ENCODE peak calls at places on chromosome 16, in five cellular contexts. V is K562, Z is GM12878, A is H1, K is HepG2. G is an unnamed sample.

GRCh38 chr16:58843675-58844074 is 109.6 kb upstream of the GOT2 start:
- DNase-seq in V (peak), Z (peak), A (no peak), K (peak), G (no peak)

GRCh38 chr16:24037335-24037734 is 201.6 kb downstream of the PRKCB start:
- DNase-seq in V (no peak), Z (no peak), A (no peak), K (no peak), G (no peak)

GRCh38 chr16:12188674-12189249 is 212.2 kb downstream of the SNX29 start:
- DNase-seq in V (no peak), Z (no peak), A (no peak), K (no peak), G (peak)

GRCh38 chr16:4260360-4260759 is 12.5 kb downstream of the TFAP4 start:
- DNase-seq in V (no peak), Z (no peak), A (no peak), K (no peak), G (no peak)

GRCh38 chr16:25905810-25906209 is 214.1 kb downstream of the HS3ST4 start:
- DNase-seq in V (no peak), Z (no peak), A (no peak), K (no peak), G (no peak)

GRCh38 chr16:27374794-27375499 is 27.0 kb upstream of the IL21R start:
- DNase-seq in V (peak), Z (peak), A (peak), K (peak), G (peak)

GRCh38 chr16:83717814-83718213 is 90.0 kb upstream of the HSBP1 start:
- DNase-seq in V (no peak), Z (no peak), A (no peak), K (no peak), G (no peak)

GRCh38 chr16:49179714-49180330 is 101.8 kb downstream of the CBLN1 start:
- DNase-seq in V (no peak), Z (no peak), A (no peak), K (no peak), G (no peak)

GRCh38 chr16:27449434-27450188 is 47.6 kb downstream of the IL21R start:
- DNase-seq in V (no peak), Z (no peak), A (no peak), K (no peak), G (no peak)

GRCh38 chr16:21088646-21089538 is 61.8 kb downstream of the DNAH3 start:
- DNase-seq in V (no peak), Z (no peak), A (no peak), K (no peak), G (no peak)

GRCh38 chr16:50153648-50154368 is 702 bp downstream of the TENT4B start:
- DNase-seq in V (peak), Z (no peak), A (peak), K (no peak), G (peak)

GRCh38 chr16:23280483-23280967 is 21.6 kb upstream of the SCNN1B start:
- DNase-seq in V (no peak), Z (no peak), A (no peak), K (no peak), G (no peak)

GRCh38 chr16:47461598-47462266 is 601 bp downstream of the PHKB start:
- DNase-seq in V (peak), Z (no peak), A (no peak), K (peak), G (peak)

GRCh38 chr16:51155901-51156810 is 5.1 kb upstream of the SALL1 start:
- DNase-seq in V (no peak), Z (no peak), A (peak), K (no peak), G (peak)

GRCh38 chr16:87628940-87629339 is 26.6 kb downstream of the JPH3 start:
- DNase-seq in V (no peak), Z (no peak), A (no peak), K (no peak), G (peak)

GRCh38 chr16:87543436-87544191 is 50.8 kb upstream of the ZCCHC14 start:
- DNase-seq in V (no peak), Z (no peak), A (no peak), K (no peak), G (no peak)

GRCh38 chr16:4936181-4936990 is 562 bp downstream of the PPL start:
- DNase-seq in V (peak), Z (no peak), A (peak), K (no peak), G (no peak)

GRCh38 chr16:80938035-80938927 is 68.4 kb downstream of the CMC2 start:
- DNase-seq in V (no peak), Z (no peak), A (no peak), K (no peak), G (no peak)

GRCh38 chr16:49503242-49504022 is 129.8 kb downstream of the C16orf78 start:
- DNase-seq in V (no peak), Z (no peak), A (no peak), K (no peak), G (no peak)

GRCh38 chr16:50234771-50235556 is 31.4 kb upstream of the ADCY7 start:
- DNase-seq in V (no peak), Z (no peak), A (no peak), K (no peak), G (no peak)

GRCh38 chr16:66660422-66661209 is 35.9 kb downstream of the CMTM4 start:
- DNase-seq in V (peak), Z (no peak), A (no peak), K (peak), G (peak)

GRCh38 chr16:11968577-11968976 is 3.6 kb downstream of the TNFRSF17 start:
- DNase-seq in V (no peak), Z (no peak), A (no peak), K (no peak), G (no peak)

GRCh38 chr16:69885722-69886121 is 65.4 kb upstream of the CLEC18A start:
- DNase-seq in V (no peak), Z (no peak), A (no peak), K (no peak), G (no peak)

GRCh38 chr16:73384561-73384960 is 336.6 kb upstream of the ZFHX3 start:
- DNase-seq in V (peak), Z (no peak), A (no peak), K (no peak), G (no peak)

GRCh38 chr16:88352261-88353200 is 30.2 kb upstream of the ZNF469 start:
- DNase-seq in V (no peak), Z (no peak), A (no peak), K (no peak), G (no peak)

GRCh38 chr16:10333321-10334032 is 52.4 kb upstream of the ATF7IP2 start:
- DNase-seq in V (no peak), Z (no peak), A (no peak), K (no peak), G (no peak)

GRCh38 chr16:11035096-11035495 is 90.7 kb downstream of the CLEC16A start:
- DNase-seq in V (no peak), Z (no peak), A (no peak), K (no peak), G (no peak)

DNA sequence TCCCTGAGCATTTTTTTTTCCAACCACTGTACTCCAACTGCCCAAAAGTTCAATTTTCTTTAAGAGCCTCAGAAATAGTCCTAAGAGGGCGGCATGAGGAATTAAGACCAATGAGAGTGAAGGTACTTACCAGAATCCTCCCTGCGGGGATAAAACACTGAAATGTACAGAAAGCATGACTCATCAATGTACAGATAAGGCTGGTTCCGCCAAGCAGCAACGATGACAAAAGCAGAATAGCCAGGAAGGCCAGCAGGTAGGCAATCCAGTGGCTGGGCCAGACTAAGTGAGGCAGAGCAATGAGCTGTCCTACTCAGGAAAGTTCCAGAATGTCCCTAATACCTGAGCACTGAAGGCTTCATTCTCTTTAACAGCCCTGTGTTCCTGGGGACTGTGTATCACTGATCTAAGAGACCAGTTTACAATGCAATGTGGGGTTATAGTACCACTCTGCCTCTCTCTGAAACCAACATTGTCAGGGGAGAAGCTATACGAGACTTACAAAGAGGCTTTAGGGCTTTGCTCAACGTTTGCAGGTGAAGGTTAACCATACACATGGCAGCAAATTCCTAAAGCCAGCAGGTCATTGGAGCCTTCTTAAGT is 11.0 kb upstream of the GPR139 start:
- DNase-seq in V (peak), Z (no peak), A (no peak), K (peak), G (no peak)
- TF ChIP-seq HDAC2 in V (peak), Z (no peak), A (no peak), K (no peak), G (no peak)

DNA sequence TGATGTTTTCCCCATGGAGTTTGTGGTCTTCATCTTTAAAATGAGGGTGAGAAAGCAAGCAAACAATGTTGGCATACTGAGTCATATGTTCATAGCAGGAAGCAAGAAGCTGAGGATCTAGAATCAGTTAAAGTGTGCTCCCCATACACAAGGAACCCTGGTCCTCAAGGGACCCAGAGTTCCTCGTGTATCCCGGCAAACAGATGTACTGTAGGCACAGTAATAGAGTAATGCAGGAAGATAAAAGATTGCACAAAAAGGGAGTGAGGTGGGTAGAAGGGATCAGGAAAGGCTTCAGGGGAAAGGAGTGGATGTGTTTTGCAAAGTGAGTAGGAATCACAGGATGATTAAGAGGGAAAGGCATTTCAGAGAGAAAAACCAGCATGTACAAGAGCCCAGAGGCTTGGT is 412.3 kb upstream of the CDH11 start:
- DNase-seq in V (no peak), Z (no peak), A (no peak), K (no peak), G (no peak)
- TF ChIP-seq HDAC2 in V (no peak), Z (no peak), A (no peak), K (no peak), G (no peak)

GRCh38 chr16:19232988-19233387 is 52.5 kb upstream of the CLEC19A start:
- DNase-seq in V (no peak), Z (no peak), A (no peak), K (no peak), G (no peak)
- TF ChIP-seq HDAC2 in V (no peak), Z (no peak), A (no peak), K (no peak), G (no peak)

GRCh38 chr16:57032931-57033330 is 43.6 kb downstream of the NLRC5 start:
- DNase-seq in V (no peak), Z (no peak), A (no peak), K (no peak), G (no peak)
- TF ChIP-seq HDAC2 in V (no peak), Z (no peak), A (no peak), K (no peak), G (no peak)

DNA sequence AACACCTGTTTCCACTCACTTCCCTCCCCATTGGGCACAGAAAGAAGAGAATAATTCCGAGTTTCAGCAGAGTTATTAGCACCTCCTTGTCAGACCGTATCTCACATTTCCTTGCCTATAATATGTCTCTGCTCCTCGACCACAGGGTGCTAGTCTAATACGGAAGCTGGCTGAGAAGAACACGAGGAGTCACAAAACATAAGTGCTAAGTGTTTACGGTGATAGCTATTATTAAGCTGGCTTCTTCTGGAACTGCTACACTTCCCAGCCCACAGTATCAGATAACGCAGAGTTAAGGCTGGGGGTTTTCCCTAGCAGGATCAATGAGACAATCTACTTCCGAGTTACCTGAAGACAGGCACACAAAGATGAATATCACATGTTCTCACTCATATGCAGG is 188.6 kb upstream of the CDH8 start:
- DNase-seq in V (no peak), Z (no peak), A (no peak), K (no peak), G (no peak)
- TF ChIP-seq HDAC2 in V (no peak), Z (no peak), A (no peak), K (no peak), G (no peak)

DNA sequence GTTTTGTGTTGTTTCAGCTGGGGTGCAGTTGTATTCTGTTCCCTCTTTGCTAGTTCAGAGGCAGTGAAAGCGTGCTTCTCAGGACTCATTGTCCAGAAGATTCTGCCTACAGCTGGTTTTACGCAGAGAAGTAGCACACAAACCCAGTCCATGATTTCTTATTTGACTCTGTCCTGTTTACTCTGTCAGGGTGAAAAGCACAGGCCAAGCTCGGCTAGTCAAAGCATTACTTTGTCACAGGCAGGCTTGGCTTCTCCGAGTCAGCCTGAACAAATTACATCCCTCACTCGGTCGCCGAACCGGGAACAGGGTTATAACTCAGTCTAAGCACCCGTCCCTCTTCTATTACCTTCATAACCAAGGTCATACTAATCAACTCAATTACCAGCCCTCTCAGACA is 435.0 kb downstream of the MAF start:
- DNase-seq in V (no peak), Z (no peak), A (no peak), K (no peak), G (no peak)
- TF ChIP-seq HDAC2 in V (no peak), Z (no peak), A (no peak), K (no peak), G (no peak)

DNA sequence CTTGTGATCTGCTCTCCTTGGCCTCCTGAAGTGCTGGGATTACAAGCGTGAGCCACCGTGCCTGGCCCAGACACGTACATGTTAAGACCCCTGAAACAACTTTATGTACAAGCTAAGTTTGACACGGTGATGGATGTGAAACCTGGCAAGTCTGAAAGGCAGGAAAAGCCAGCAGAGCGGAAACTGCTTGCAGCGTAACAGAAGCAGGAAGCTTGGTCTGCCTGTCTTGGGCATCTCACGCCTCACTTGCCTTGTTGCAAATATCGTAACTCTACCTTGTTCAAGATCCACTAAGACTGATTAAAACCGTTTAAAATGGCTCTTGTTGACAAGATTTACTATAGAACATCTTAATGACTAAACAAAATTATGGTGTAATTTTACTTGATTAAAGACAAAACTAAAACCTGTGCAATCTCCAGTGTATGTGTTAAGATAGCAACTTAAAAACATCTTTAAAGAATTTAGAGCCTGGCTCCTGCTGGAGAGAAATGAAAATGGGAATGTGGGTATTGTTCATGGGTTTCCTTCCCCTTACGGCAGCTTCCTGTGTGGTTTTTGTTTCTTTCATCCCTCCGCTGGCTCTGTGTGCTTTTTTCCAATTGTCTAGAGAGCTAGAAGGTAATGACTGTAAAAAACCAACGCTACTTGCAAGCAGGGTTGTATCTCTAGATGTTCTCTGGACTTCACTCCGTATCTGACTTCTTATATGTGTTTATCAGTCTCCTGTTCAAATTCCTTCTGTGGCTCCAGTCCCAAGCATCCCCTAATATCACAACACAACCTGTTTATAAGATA is 477.6 kb downstream of the XYLT1 start:
- DNase-seq in V (no peak), Z (peak), A (no peak), K (no peak), G (no peak)
- TF ChIP-seq HDAC2 in V (no peak), Z (no peak), A (no peak), K (no peak), G (no peak)

GRCh38 chr16:1613240-1613639 is 1.1 kb downstream of the CRAMP1 start:
- DNase-seq in V (peak), Z (no peak), A (no peak), K (no peak), G (no peak)

GRCh38 chr16:1610841-1611653 is 825 bp downstream of the IFT140 start:
- DNase-seq in V (no peak), Z (no peak), A (no peak), K (no peak), G (no peak)

GRCh38 chr16:1614226-1615102 is 2.3 kb downstream of the CRAMP1 start:
- DNase-seq in V (peak), Z (no peak), A (peak), K (no peak), G (no peak)

GRCh38 chr16:1613728-1614225 is 1.6 kb downstream of the CRAMP1 start:
- DNase-seq in V (peak), Z (no peak), A (no peak), K (no peak), G (no peak)

DNA sequence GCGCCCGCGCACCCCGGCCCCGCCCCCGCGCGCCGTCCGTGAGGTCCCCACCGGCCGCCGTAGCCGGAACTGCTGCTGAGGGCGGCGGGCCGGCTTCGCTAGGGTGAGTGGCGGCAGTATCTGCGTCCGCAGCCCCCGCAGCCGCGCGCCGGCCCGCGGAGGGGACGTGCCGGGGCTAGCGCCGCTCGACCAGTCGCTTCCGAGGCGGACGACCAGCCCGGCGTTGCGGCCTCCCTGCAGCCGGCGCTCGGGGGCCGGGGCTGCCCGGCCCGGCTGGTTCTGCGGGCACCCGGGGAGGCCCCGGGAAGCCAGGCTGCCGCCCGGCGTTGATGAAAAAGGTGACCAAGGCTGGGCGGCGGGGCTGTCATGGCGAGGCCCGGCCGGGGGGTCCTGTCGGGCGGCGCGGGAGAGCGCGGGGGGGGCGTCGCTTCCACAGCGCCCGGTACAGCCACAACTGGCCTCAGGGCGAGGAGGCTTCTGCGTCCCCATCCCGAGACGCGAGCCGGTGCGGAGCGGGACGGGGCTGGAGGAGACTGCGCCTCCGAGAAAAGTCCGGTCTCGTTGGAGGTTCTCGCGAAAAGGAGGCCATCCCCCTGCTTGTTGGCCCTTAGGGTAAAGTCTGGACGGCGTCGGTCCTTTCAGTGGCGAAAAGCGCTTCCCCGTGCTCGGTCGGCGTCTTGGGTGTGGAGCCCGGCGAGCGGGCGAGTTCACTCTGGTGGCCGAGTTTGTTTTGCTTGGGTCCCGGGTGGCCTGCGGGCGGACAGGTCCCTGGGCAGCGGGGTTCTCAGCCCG is at the start of gene CRAMP1:
- DNase-seq in V (peak), Z (no peak), A (no peak), K (no peak), G (peak)
- TF ChIP-seq HDAC2 in V (no peak), Z (no peak), A (no peak), K (no peak), G (no peak)